ENCODE peak calls at places on chromosomes 11 and 22, in ten cellular contexts. One of them, this sample, is unnamed.

GRCh38 chr11:47553417-47553746 is 450 bp upstream of the CELF1 start:
- DNase-seq in upper lobe of right lung: no peak
- DNase-seq in neural crest cell: no peak
- DNase-seq in neural progenitor cell: no peak
- DNase-seq in GM23338: no peak
- DNase-seq in GM12865: no peak
- DNase-seq in kidney: no peak
- DNase-seq in OCI-LY7: no peak
- DNase-seq in AG04450: no peak
- DNase-seq in GM20000: peak; percentile 38
- DNase-seq in this sample: no peak

GRCh38 chr22:25564320-25564978 is at the start of gene GRK3:
- DNase-seq in OCI-LY7: peak; percentile 77
- DNase-seq in AG04450: no peak
- DNase-seq in kidney: peak; percentile 93
- DNase-seq in GM20000: peak; percentile 84
- DNase-seq in GM12865: peak; percentile 85
- DNase-seq in GM23338: peak; percentile 75
- DNase-seq in upper lobe of right lung: peak; percentile 91
- DNase-seq in neural progenitor cell: peak; percentile 90
- DNase-seq in neural crest cell: peak; percentile 67
- DNase-seq in this sample: no peak

GRCh38 chr22:25453557-25453956 is 110.9 kb upstream of the GRK3 start:
- DNase-seq in GM12865: no peak
- DNase-seq in neural progenitor cell: no peak
- DNase-seq in neural crest cell: no peak
- DNase-seq in upper lobe of right lung: no peak
- DNase-seq in GM23338: no peak
- DNase-seq in GM20000: no peak
- DNase-seq in OCI-LY7: no peak
- DNase-seq in kidney: no peak
- DNase-seq in AG04450: no peak
- DNase-seq in this sample: no peak

GRCh38 chr11:101862410-101863233 is 52.2 kb upstream of the CEP126 start:
- DNase-seq in OCI-LY7: peak; percentile 28
- DNase-seq in upper lobe of right lung: no peak
- DNase-seq in AG04450: no peak
- DNase-seq in kidney: no peak
- DNase-seq in GM12865: no peak
- DNase-seq in neural progenitor cell: peak; percentile 63
- DNase-seq in neural crest cell: peak; percentile 11
- DNase-seq in GM20000: no peak
- DNase-seq in GM23338: peak; percentile 79
- DNase-seq in this sample: no peak

GRCh38 chr11:19441752-19442553 is 201.2 kb upstream of the E2F8 start:
- DNase-seq in neural crest cell: no peak
- DNase-seq in OCI-LY7: peak; percentile 49
- DNase-seq in GM20000: peak; percentile 78
- DNase-seq in neural progenitor cell: no peak
- DNase-seq in kidney: peak; percentile 66
- DNase-seq in AG04450: peak; percentile 87
- DNase-seq in GM12865: peak; percentile 90
- DNase-seq in upper lobe of right lung: no peak
- DNase-seq in GM23338: no peak
- DNase-seq in this sample: peak; percentile 77

GRCh38 chr11:65651589-65652510 is 10.9 kb downstream of the RELA start:
- DNase-seq in OCI-LY7: no peak
- DNase-seq in neural progenitor cell: no peak
- DNase-seq in neural crest cell: no peak
- DNase-seq in upper lobe of right lung: peak; percentile 77
- DNase-seq in GM20000: no peak
- DNase-seq in GM12865: no peak
- DNase-seq in AG04450: no peak
- DNase-seq in GM23338: peak; percentile 29
- DNase-seq in kidney: peak; percentile 83
- DNase-seq in this sample: no peak

GRCh38 chr22:33101550-33101949 is 43.4 kb upstream of the SYN3 start:
- DNase-seq in GM23338: no peak
- DNase-seq in GM12865: no peak
- DNase-seq in kidney: no peak
- DNase-seq in OCI-LY7: no peak
- DNase-seq in neural progenitor cell: no peak
- DNase-seq in GM20000: no peak
- DNase-seq in upper lobe of right lung: no peak
- DNase-seq in AG04450: no peak
- DNase-seq in neural crest cell: no peak
- DNase-seq in this sample: no peak

GRCh38 chr22:33513388-33514336 is 406.6 kb downstream of the LARGE1 start:
- DNase-seq in GM23338: no peak
- DNase-seq in GM20000: no peak
- DNase-seq in GM12865: no peak
- DNase-seq in neural progenitor cell: no peak
- DNase-seq in upper lobe of right lung: no peak
- DNase-seq in neural crest cell: no peak
- DNase-seq in AG04450: no peak
- DNase-seq in kidney: no peak
- DNase-seq in OCI-LY7: no peak
- DNase-seq in this sample: no peak

GRCh38 chr11:116874251-116874650 is 36.8 kb upstream of the APOA1 start:
- DNase-seq in neural crest cell: no peak
- DNase-seq in AG04450: no peak
- DNase-seq in OCI-LY7: no peak
- DNase-seq in GM20000: no peak
- DNase-seq in kidney: no peak
- DNase-seq in GM23338: no peak
- DNase-seq in neural progenitor cell: no peak
- DNase-seq in upper lobe of right lung: no peak
- DNase-seq in GM12865: no peak
- DNase-seq in this sample: no peak

GRCh38 chr11:61587951-61588695 is 7.2 kb upstream of the SYT7 start:
- DNase-seq in upper lobe of right lung: peak; percentile 86
- DNase-seq in neural crest cell: no peak
- DNase-seq in neural progenitor cell: peak; percentile 76
- DNase-seq in OCI-LY7: peak; percentile 17
- DNase-seq in GM12865: peak; percentile 12
- DNase-seq in GM23338: peak; percentile 85
- DNase-seq in AG04450: no peak
- DNase-seq in GM20000: peak; percentile 63
- DNase-seq in kidney: peak; percentile 87
- DNase-seq in this sample: no peak

GRCh38 chr11:94007906-94008305 is 13.2 kb upstream of the HEPHL1 start:
- DNase-seq in neural progenitor cell: no peak
- DNase-seq in kidney: no peak
- DNase-seq in GM12865: no peak
- DNase-seq in upper lobe of right lung: no peak
- DNase-seq in OCI-LY7: no peak
- DNase-seq in neural crest cell: no peak
- DNase-seq in GM23338: no peak
- DNase-seq in AG04450: no peak
- DNase-seq in GM20000: no peak
- DNase-seq in this sample: no peak

GRCh38 chr11:66328036-66328306 is 8.3 kb downstream of the RIN1 start:
- DNase-seq in AG04450: no peak
- DNase-seq in GM20000: no peak
- DNase-seq in GM12865: no peak
- DNase-seq in neural progenitor cell: no peak
- DNase-seq in upper lobe of right lung: no peak
- DNase-seq in neural crest cell: no peak
- DNase-seq in kidney: peak; percentile 56
- DNase-seq in OCI-LY7: no peak
- DNase-seq in GM23338: no peak
- DNase-seq in this sample: no peak

GRCh38 chr11:112322173-112322813 is 61.6 kb upstream of the PLET1 start:
- DNase-seq in AG04450: no peak
- DNase-seq in GM20000: no peak
- DNase-seq in GM23338: no peak
- DNase-seq in GM12865: no peak
- DNase-seq in upper lobe of right lung: no peak
- DNase-seq in kidney: no peak
- DNase-seq in OCI-LY7: no peak
- DNase-seq in neural progenitor cell: no peak
- DNase-seq in neural crest cell: no peak
- DNase-seq in this sample: no peak

GRCh38 chr11:10302294-10302743 is 2.6 kb upstream of the ADM start:
- DNase-seq in GM20000: no peak
- DNase-seq in GM23338: no peak
- DNase-seq in kidney: no peak
- DNase-seq in neural progenitor cell: peak; percentile 28
- DNase-seq in OCI-LY7: no peak
- DNase-seq in neural crest cell: no peak
- DNase-seq in upper lobe of right lung: no peak
- DNase-seq in GM12865: no peak
- DNase-seq in AG04450: no peak
- DNase-seq in this sample: no peak

GRCh38 chr11:1130276-1131032 is 27.3 kb upstream of the MUC5AC start:
- DNase-seq in GM12865: no peak
- DNase-seq in AG04450: no peak
- DNase-seq in neural progenitor cell: no peak
- DNase-seq in upper lobe of right lung: no peak
- DNase-seq in kidney: peak; percentile 57
- DNase-seq in OCI-LY7: no peak
- DNase-seq in GM20000: peak; percentile 20
- DNase-seq in GM23338: no peak
- DNase-seq in neural crest cell: no peak
- DNase-seq in this sample: no peak

GRCh38 chr11:17267576-17267975 is 9.0 kb upstream of the NUCB2 start:
- DNase-seq in GM12865: peak; percentile 9
- DNase-seq in neural crest cell: no peak
- DNase-seq in kidney: no peak
- DNase-seq in neural progenitor cell: no peak
- DNase-seq in GM20000: no peak
- DNase-seq in AG04450: no peak
- DNase-seq in OCI-LY7: no peak
- DNase-seq in upper lobe of right lung: no peak
- DNase-seq in GM23338: peak; percentile 1
- DNase-seq in this sample: no peak

GRCh38 chr11:61071880-61072279 is 30.4 kb upstream of the CD5 start:
- DNase-seq in upper lobe of right lung: no peak
- DNase-seq in GM12865: no peak
- DNase-seq in GM20000: no peak
- DNase-seq in neural crest cell: peak; percentile 16
- DNase-seq in kidney: no peak
- DNase-seq in AG04450: no peak
- DNase-seq in GM23338: no peak
- DNase-seq in OCI-LY7: no peak
- DNase-seq in neural progenitor cell: peak; percentile 27
- DNase-seq in this sample: no peak

GRCh38 chr22:17926516-17926915 is 97.8 kb downstream of the MICAL3 start:
- DNase-seq in OCI-LY7: no peak
- DNase-seq in GM20000: no peak
- DNase-seq in GM12865: no peak
- DNase-seq in GM23338: no peak
- DNase-seq in AG04450: no peak
- DNase-seq in neural crest cell: no peak
- DNase-seq in upper lobe of right lung: no peak
- DNase-seq in kidney: no peak
- DNase-seq in neural progenitor cell: no peak
- DNase-seq in this sample: no peak
- TF ChIP-seq CTCF in OCI-LY7: no peak
- TF ChIP-seq CTCF in GM20000: no peak
- TF ChIP-seq CTCF in GM12865: no peak
- TF ChIP-seq CTCF in GM23338: no peak
- TF ChIP-seq CTCF in AG04450: no peak
- TF ChIP-seq CTCF in neural crest cell: no peak
- TF ChIP-seq CTCF in upper lobe of right lung: no peak
- TF ChIP-seq CTCF in kidney: no peak
- TF ChIP-seq CTCF in neural progenitor cell: no peak
- TF ChIP-seq CTCF in this sample: no peak

DNA sequence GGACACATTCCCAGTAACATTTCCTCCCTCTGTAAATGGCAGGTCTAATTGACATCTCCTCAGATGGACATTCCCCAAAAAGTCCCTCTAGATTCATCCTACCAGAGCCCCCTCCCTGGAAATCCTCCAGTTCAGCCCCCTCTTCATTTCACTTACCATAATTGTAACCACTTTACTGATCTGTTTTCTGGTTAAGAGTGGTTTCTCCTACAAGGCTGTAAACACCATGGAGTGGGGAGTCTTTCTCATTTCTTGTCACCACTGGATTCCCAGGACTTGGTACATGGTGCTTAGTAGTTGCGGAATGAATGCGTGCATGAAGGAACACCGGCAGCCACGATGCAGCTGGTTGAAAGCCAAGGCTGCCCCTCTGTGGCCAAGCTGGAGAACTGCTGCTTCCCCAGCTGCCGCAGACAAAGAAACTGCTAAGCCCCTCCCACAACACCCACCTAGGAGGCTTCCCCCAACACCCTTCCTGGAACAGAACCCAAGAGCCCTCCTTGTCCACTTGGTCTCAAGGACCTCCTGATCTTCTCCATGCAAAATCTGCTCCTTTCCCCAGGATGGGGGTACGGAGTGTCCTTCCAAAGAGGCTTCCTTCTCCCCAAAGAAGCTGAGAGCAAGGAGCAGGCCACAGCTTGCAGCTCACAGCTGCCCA is 18.6 kb upstream of the SCARF2 start:
- DNase-seq in OCI-LY7: peak; percentile 85
- DNase-seq in neural crest cell: peak; percentile 72
- DNase-seq in GM23338: peak; percentile 96
- DNase-seq in GM20000: peak; percentile 90
- DNase-seq in GM12865: peak; percentile 88
- DNase-seq in AG04450: peak; percentile 75
- DNase-seq in neural progenitor cell: peak; percentile 92
- DNase-seq in upper lobe of right lung: peak; percentile 82
- DNase-seq in kidney: peak; percentile 90
- DNase-seq in this sample: peak; percentile 56
- TF ChIP-seq CTCF in OCI-LY7: peak; percentile 93
- TF ChIP-seq CTCF in neural crest cell: peak; percentile 90
- TF ChIP-seq CTCF in GM23338: peak; percentile 93
- TF ChIP-seq CTCF in GM20000: peak; percentile 89
- TF ChIP-seq CTCF in GM12865: peak; percentile 94
- TF ChIP-seq CTCF in AG04450: peak; percentile 96
- TF ChIP-seq CTCF in neural progenitor cell: peak; percentile 89
- TF ChIP-seq CTCF in upper lobe of right lung: peak; percentile 92
- TF ChIP-seq CTCF in kidney: peak; percentile 95
- TF ChIP-seq CTCF in this sample: peak; percentile 97

GRCh38 chr11:77468527-77468926 is 5.4 kb downstream of the PAK1 start:
- DNase-seq in neural progenitor cell: no peak
- DNase-seq in GM12865: no peak
- DNase-seq in AG04450: no peak
- DNase-seq in upper lobe of right lung: no peak
- DNase-seq in neural crest cell: no peak
- DNase-seq in kidney: no peak
- DNase-seq in GM23338: no peak
- DNase-seq in OCI-LY7: no peak
- DNase-seq in GM20000: no peak
- DNase-seq in this sample: no peak
- TF ChIP-seq CTCF in neural progenitor cell: no peak
- TF ChIP-seq CTCF in GM12865: no peak
- TF ChIP-seq CTCF in AG04450: no peak
- TF ChIP-seq CTCF in upper lobe of right lung: no peak
- TF ChIP-seq CTCF in neural crest cell: peak; percentile 33
- TF ChIP-seq CTCF in kidney: no peak
- TF ChIP-seq CTCF in GM23338: no peak
- TF ChIP-seq CTCF in OCI-LY7: no peak
- TF ChIP-seq CTCF in GM20000: no peak
- TF ChIP-seq CTCF in this sample: no peak

DNA sequence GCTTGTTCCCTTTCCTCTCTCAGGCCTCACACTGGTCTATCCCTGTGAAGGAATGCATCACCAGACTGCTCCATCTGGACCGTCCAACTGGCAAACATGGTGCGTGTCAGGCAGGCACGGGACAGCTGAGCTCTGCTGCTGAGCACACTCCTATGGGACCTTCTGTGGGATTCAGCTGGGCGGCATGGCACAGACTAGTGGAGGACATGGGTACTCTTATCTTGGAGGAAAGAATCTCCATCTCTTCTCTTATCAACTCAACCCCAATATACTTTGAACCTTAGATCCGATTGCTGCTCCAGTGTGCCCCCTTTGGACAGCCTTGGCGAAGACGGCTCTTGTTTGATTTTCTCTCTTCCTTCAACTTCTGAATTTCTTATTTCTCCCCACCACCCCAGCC is 593.6 kb downstream of the ETS1 start:
- DNase-seq in neural progenitor cell: peak; percentile 10
- DNase-seq in upper lobe of right lung: no peak
- DNase-seq in AG04450: no peak
- DNase-seq in kidney: no peak
- DNase-seq in OCI-LY7: no peak
- DNase-seq in neural crest cell: no peak
- DNase-seq in GM23338: peak; percentile 56
- DNase-seq in GM12865: no peak
- DNase-seq in GM20000: no peak
- DNase-seq in this sample: no peak
- TF ChIP-seq CTCF in neural progenitor cell: peak; percentile 43
- TF ChIP-seq CTCF in upper lobe of right lung: no peak
- TF ChIP-seq CTCF in AG04450: peak; percentile 15
- TF ChIP-seq CTCF in kidney: no peak
- TF ChIP-seq CTCF in OCI-LY7: peak; percentile 27
- TF ChIP-seq CTCF in neural crest cell: no peak
- TF ChIP-seq CTCF in GM23338: peak; percentile 61
- TF ChIP-seq CTCF in GM12865: no peak
- TF ChIP-seq CTCF in GM20000: no peak
- TF ChIP-seq CTCF in this sample: peak; percentile 25